ENCODE peak calls at places on chromosomes 16 and 17, in ten cellular contexts. H is adrenal gland; W is IMR-90; G is T-helper 9 cell; X is stimulated activated CD8-positive, alpha-beta memory T cell treated with anti-CD3 and anti-CD28 coated beads, Interleukin-15, amount 100 ng/mL, for 1 hour; O is HuH-7.5; J is testis; T is ACHN; V is cardiac muscle cell; Z is retina. N is an unnamed sample.

GRCh38 chr17:6243186-6243585 is 173.0 kb downstream of the WSCD1 start:
- DNase-seq in X (no peak), Z (no peak), V (no peak), W (no peak), J (no peak), O (no peak), T (no peak), H (no peak), G (no peak), N (no peak)

GRCh38 chr16:68079616-68080344 is 5.4 kb upstream of the NFATC3 start:
- DNase-seq in H (peak), G (peak), Z (no peak), O (peak), V (peak), X (peak), W (no peak), T (no peak), J (peak), N (peak)

GRCh38 chr17:3947318-3947810 is 16.9 kb downstream of the ATP2A3 start:
- DNase-seq in Z (no peak), H (no peak), O (no peak), G (no peak), W (no peak), T (no peak), X (no peak), J (no peak), V (no peak), N (no peak)

GRCh38 chr17:82315703-82316358 is 1.6 kb downstream of the CD7 start:
- DNase-seq in X (no peak), H (no peak), Z (no peak), W (no peak), V (no peak), G (peak), O (no peak), T (no peak), J (no peak), N (no peak)

GRCh38 chr16:87464691-87465300 is 28.0 kb downstream of the ZCCHC14 start:
- DNase-seq in T (peak), G (no peak), V (peak), O (no peak), H (peak), J (peak), Z (no peak), W (peak), X (no peak), N (no peak)

GRCh38 chr17:66580601-66581385 is 254.1 kb upstream of the CACNG5 start:
- DNase-seq in O (no peak), T (no peak), W (peak), J (peak), G (no peak), V (peak), Z (no peak), H (peak), X (no peak), N (no peak)

GRCh38 chr17:49631496-49631895 is 46.4 kb downstream of the SPOP start:
- DNase-seq in T (no peak), J (no peak), H (no peak), O (no peak), W (no peak), V (no peak), G (no peak), X (no peak), Z (no peak), N (no peak)

GRCh38 chr17:60135951-60136666 is 13.7 kb upstream of the CA4 start:
- DNase-seq in V (no peak), T (no peak), X (no peak), G (no peak), H (no peak), Z (no peak), W (no peak), J (no peak), O (no peak), N (no peak)

GRCh38 chr17:12665263-12666210 is at the start of gene MYOCD:
- DNase-seq in H (peak), G (no peak), V (peak), X (no peak), O (no peak), T (no peak), Z (peak), J (peak), W (peak), N (no peak)